ENCODE peak calls at places on chromosomes 13 and 19, in five cellular contexts. One of them, this sample, is unnamed.

GRCh38 chr13:98175823-98176222 is 1.2 kb downstream of the RNF113B start:
- DNase-seq in A549: no peak
- DNase-seq in K562: no peak
- DNase-seq in HepG2: no peak
- DNase-seq in SK-N-SH: no peak
- DNase-seq in this sample: no peak

GRCh38 chr19:49019242-49019932 is 2.5 kb upstream of the LHB start:
- DNase-seq in K562: peak
- DNase-seq in HepG2: peak
- DNase-seq in A549: peak
- DNase-seq in SK-N-SH: peak
- DNase-seq in this sample: no peak

GRCh38 chr19:51697169-51697776 is 4.1 kb downstream of the SPACA6 start:
- DNase-seq in HepG2: no peak
- DNase-seq in SK-N-SH: peak
- DNase-seq in K562: no peak
- DNase-seq in A549: no peak
- DNase-seq in this sample: no peak

GRCh38 chr13:46554971-46555370 is 2.0 kb downstream of the LRCH1 start:
- DNase-seq in K562: no peak
- DNase-seq in A549: no peak
- DNase-seq in SK-N-SH: no peak
- DNase-seq in HepG2: no peak
- DNase-seq in this sample: no peak

GRCh38 chr13:41310963-41311606 is at the start of gene NAA16:
- DNase-seq in HepG2: peak
- DNase-seq in A549: peak
- DNase-seq in K562: peak
- DNase-seq in SK-N-SH: peak
- DNase-seq in this sample: peak

GRCh38 chr19:46134527-46134926 is 10.0 kb upstream of the IGFL3 start:
- DNase-seq in HepG2: no peak
- DNase-seq in K562: no peak
- DNase-seq in A549: no peak
- DNase-seq in SK-N-SH: no peak
- DNase-seq in this sample: no peak

GRCh38 chr19:46076951-46077814 is 36.4 kb upstream of the IGFL4 start:
- DNase-seq in SK-N-SH: peak
- DNase-seq in K562: peak
- DNase-seq in A549: peak
- DNase-seq in HepG2: peak
- DNase-seq in this sample: no peak

GRCh38 chr19:17755977-17756670 is 4.8 kb downstream of the FCHO1 start:
- DNase-seq in SK-N-SH: peak
- DNase-seq in K562: peak
- DNase-seq in HepG2: no peak
- DNase-seq in A549: peak
- DNase-seq in this sample: peak

GRCh38 chr13:75533866-75534265 is 3.8 kb downstream of the COMMD6 start:
- DNase-seq in SK-N-SH: no peak
- DNase-seq in HepG2: no peak
- DNase-seq in K562: no peak
- DNase-seq in A549: no peak
- DNase-seq in this sample: no peak

GRCh38 chr19:19662866-19663291 is 597 bp downstream of the ATP13A1 start:
- DNase-seq in A549: no peak
- DNase-seq in K562: peak
- DNase-seq in SK-N-SH: no peak
- DNase-seq in HepG2: peak
- DNase-seq in this sample: no peak

GRCh38 chr13:42894765-42895181 is 97.3 kb downstream of the EPSTI1 start:
- DNase-seq in K562: no peak
- DNase-seq in A549: no peak
- DNase-seq in SK-N-SH: peak
- DNase-seq in HepG2: no peak
- DNase-seq in this sample: no peak

GRCh38 chr13:42893346-42893745 is 98.7 kb downstream of the EPSTI1 start:
- DNase-seq in HepG2: no peak
- DNase-seq in K562: no peak
- DNase-seq in SK-N-SH: no peak
- DNase-seq in A549: no peak
- DNase-seq in this sample: no peak

GRCh38 chr13:42895781-42896180 is 96.3 kb downstream of the EPSTI1 start:
- DNase-seq in K562: no peak
- DNase-seq in A549: no peak
- DNase-seq in HepG2: no peak
- DNase-seq in SK-N-SH: no peak
- DNase-seq in this sample: no peak

GRCh38 chr13:42899266-42899665 is 92.8 kb downstream of the EPSTI1 start:
- DNase-seq in SK-N-SH: no peak
- DNase-seq in A549: no peak
- DNase-seq in HepG2: no peak
- DNase-seq in K562: no peak
- DNase-seq in this sample: peak
- TF ChIP-seq EP300 in SK-N-SH: no peak
- TF ChIP-seq EP300 in A549: no peak
- TF ChIP-seq EP300 in HepG2: no peak
- TF ChIP-seq EP300 in K562: no peak
- TF ChIP-seq EP300 in this sample: no peak

GRCh38 chr19:1929051-1929742 is 11.8 kb upstream of the CSNK1G2 start:
- DNase-seq in HepG2: peak
- DNase-seq in SK-N-SH: peak
- DNase-seq in K562: peak
- DNase-seq in A549: peak
- DNase-seq in this sample: no peak
- TF ChIP-seq REST in HepG2: no peak
- TF ChIP-seq REST in SK-N-SH: no peak
- TF ChIP-seq REST in K562: no peak
- TF ChIP-seq REST in A549: no peak
- TF ChIP-seq REST in this sample: no peak

GRCh38 chr13:39313721-39314120 is 275.5 kb downstream of the NHLRC3 start:
- DNase-seq in SK-N-SH: no peak
- DNase-seq in A549: no peak
- DNase-seq in HepG2: no peak
- DNase-seq in K562: no peak
- DNase-seq in this sample: no peak
- TF ChIP-seq EP300 in SK-N-SH: no peak
- TF ChIP-seq EP300 in A549: no peak
- TF ChIP-seq EP300 in HepG2: no peak
- TF ChIP-seq EP300 in K562: no peak
- TF ChIP-seq EP300 in this sample: no peak

DNA sequence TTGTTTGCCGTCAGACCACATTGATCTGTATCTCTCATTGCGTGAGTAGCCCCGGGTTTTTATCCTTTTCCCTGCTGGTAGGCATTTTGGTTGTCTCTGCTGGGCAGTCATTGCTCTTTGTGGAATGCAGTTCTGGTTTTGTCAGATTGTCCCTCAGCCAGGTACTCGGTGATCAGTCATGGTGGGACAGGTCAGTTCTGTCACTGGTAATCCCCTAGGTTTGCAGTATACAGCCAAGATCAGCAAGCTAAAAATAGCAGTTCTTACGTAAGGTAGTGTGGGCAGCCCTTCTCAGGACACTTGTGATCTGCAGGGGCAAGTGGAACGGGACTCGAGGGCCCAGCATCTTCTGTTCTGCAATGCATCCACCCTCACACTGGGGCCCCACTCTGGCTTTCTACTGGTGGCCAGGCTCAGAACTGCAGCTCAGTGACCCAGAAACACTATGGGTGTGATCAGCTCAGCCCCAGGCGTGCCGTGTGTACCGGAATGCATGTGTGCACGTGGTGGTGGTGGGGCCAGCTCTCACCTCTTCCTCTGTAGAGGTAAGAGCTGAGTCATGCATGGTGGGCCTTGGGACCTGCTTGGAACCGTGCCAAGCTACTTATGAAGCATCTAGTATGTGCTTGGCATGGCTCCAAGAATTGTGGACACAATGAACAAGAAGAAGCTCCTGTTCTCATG is 6.3 kb downstream of the PLEKHF1 start:
- DNase-seq in K562: peak
- DNase-seq in A549: no peak
- DNase-seq in SK-N-SH: no peak
- DNase-seq in HepG2: peak
- DNase-seq in this sample: peak
- TF ChIP-seq REST in K562: no peak
- TF ChIP-seq REST in A549: no peak
- TF ChIP-seq REST in SK-N-SH: no peak
- TF ChIP-seq REST in HepG2: no peak
- TF ChIP-seq REST in this sample: no peak

This sample was measured in GM12878.